ENCODE peak calls at places on chromosomes 12 and 14, in four cellular contexts. One of them, this sample, is unnamed.

GRCh38 chr12:116164263-116164817 is 113.2 kb downstream of the MED13L start:
- DNase-seq in pancreas: no peak
- DNase-seq in body of pancreas: no peak
- DNase-seq in cardiac muscle cell: no peak
- DNase-seq in this sample: no peak

GRCh38 chr12:102806110-102806509 is 110.9 kb downstream of the PAH start:
- DNase-seq in cardiac muscle cell: no peak
- DNase-seq in body of pancreas: no peak
- DNase-seq in pancreas: no peak
- DNase-seq in this sample: no peak

GRCh38 chr12:49907352-49907751 is 3.7 kb upstream of the FAIM2 start:
- DNase-seq in body of pancreas: no peak
- DNase-seq in cardiac muscle cell: no peak
- DNase-seq in pancreas: no peak
- DNase-seq in this sample: no peak

GRCh38 chr12:107622005-107622404 is 63.6 kb upstream of the PWP1 start:
- DNase-seq in pancreas: no peak
- DNase-seq in body of pancreas: no peak
- DNase-seq in cardiac muscle cell: no peak
- DNase-seq in this sample: no peak

GRCh38 chr14:31987691-31988090 is 89.4 kb upstream of the ARHGAP5 start:
- DNase-seq in body of pancreas: no peak
- DNase-seq in cardiac muscle cell: no peak
- DNase-seq in pancreas: no peak
- DNase-seq in this sample: no peak

GRCh38 chr12:3641428-3641883 is 111.5 kb downstream of the CRACR2A start:
- DNase-seq in body of pancreas: no peak
- DNase-seq in pancreas: no peak
- DNase-seq in cardiac muscle cell: no peak
- DNase-seq in this sample: no peak

GRCh38 chr12:49040364-49040855 is 20.2 kb downstream of the KMT2D start:
- DNase-seq in body of pancreas: no peak
- DNase-seq in pancreas: no peak
- DNase-seq in cardiac muscle cell: no peak
- DNase-seq in this sample: no peak

GRCh38 chr14:54591461-54592245 is 24.7 kb downstream of the SAMD4A start:
- DNase-seq in cardiac muscle cell: no peak
- DNase-seq in pancreas: no peak
- DNase-seq in body of pancreas: no peak
- DNase-seq in this sample: no peak

GRCh38 chr14:65566820-65567522 is 154.4 kb downstream of the FUT8 start:
- DNase-seq in body of pancreas: no peak
- DNase-seq in pancreas: no peak
- DNase-seq in cardiac muscle cell: no peak
- DNase-seq in this sample: no peak

GRCh38 chr14:59189281-59189821 is 884 bp downstream of the DAAM1 start:
- DNase-seq in cardiac muscle cell: peak; percentile 58
- DNase-seq in pancreas: peak; percentile 34
- DNase-seq in body of pancreas: peak; percentile 35
- DNase-seq in this sample: peak; percentile 48

GRCh38 chr12:2976581-2976996 is 17.4 kb downstream of the TEAD4 start:
- DNase-seq in body of pancreas: no peak
- DNase-seq in pancreas: no peak
- DNase-seq in cardiac muscle cell: no peak
- DNase-seq in this sample: no peak

GRCh38 chr12:14193623-14194022 is 171.9 kb upstream of the ATF7IP start:
- DNase-seq in cardiac muscle cell: no peak
- DNase-seq in pancreas: no peak
- DNase-seq in body of pancreas: no peak
- DNase-seq in this sample: no peak

GRCh38 chr12:14188761-14189160 is 176.7 kb upstream of the ATF7IP start:
- DNase-seq in body of pancreas: no peak
- DNase-seq in pancreas: no peak
- DNase-seq in cardiac muscle cell: no peak
- DNase-seq in this sample: no peak

GRCh38 chr12:14194572-14194971 is 170.9 kb upstream of the ATF7IP start:
- DNase-seq in cardiac muscle cell: no peak
- DNase-seq in pancreas: no peak
- DNase-seq in body of pancreas: no peak
- DNase-seq in this sample: no peak

GRCh38 chr12:14190694-14191093 is 174.8 kb upstream of the ATF7IP start:
- DNase-seq in body of pancreas: no peak
- DNase-seq in pancreas: no peak
- DNase-seq in cardiac muscle cell: no peak
- DNase-seq in this sample: no peak

DNA sequence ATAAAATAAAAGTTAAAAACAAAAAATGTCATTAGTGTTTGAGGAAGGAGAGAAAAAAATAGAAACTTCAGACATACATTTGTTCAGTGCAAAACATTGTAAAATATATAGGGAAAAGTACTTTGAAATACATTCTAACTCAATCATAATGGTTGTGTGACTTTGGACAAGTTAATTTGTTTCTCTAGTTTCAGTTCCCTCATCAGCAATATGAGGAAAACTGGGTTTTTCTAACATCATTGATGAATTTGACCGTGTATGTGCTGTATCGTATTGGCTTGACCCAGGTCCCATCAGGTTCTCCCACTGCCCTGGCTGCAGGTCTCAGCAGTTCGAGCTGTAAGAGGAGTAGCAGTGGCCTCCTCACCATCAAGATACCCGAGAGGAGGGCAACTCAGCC is 173.9 kb upstream of the ATF7IP start:
- DNase-seq in pancreas: no peak
- DNase-seq in cardiac muscle cell: no peak
- DNase-seq in body of pancreas: no peak
- DNase-seq in this sample: no peak
- TF ChIP-seq CTCF in pancreas: no peak
- TF ChIP-seq CTCF in cardiac muscle cell: no peak
- TF ChIP-seq CTCF in body of pancreas: no peak
- TF ChIP-seq CTCF in this sample: no peak

GRCh38 chr14:68082698-68083291 is 263.2 kb downstream of the RAD51B start:
- DNase-seq in pancreas: no peak
- DNase-seq in body of pancreas: no peak
- DNase-seq in cardiac muscle cell: no peak
- DNase-seq in this sample: no peak

GRCh38 chr14:68079941-68080697 is 260.5 kb downstream of the RAD51B start:
- DNase-seq in body of pancreas: no peak
- DNase-seq in pancreas: no peak
- DNase-seq in cardiac muscle cell: no peak
- DNase-seq in this sample: no peak

GRCh38 chr14:68085742-68086141 is 266.2 kb downstream of the RAD51B start:
- DNase-seq in pancreas: no peak
- DNase-seq in cardiac muscle cell: peak; percentile 24
- DNase-seq in body of pancreas: no peak
- DNase-seq in this sample: no peak

GRCh38 chr14:68081489-68081888 is 261.9 kb downstream of the RAD51B start:
- DNase-seq in pancreas: no peak
- DNase-seq in cardiac muscle cell: no peak
- DNase-seq in body of pancreas: no peak
- DNase-seq in this sample: no peak

GRCh38 chr14:68084256-68084655 is 264.7 kb downstream of the RAD51B start:
- DNase-seq in body of pancreas: no peak
- DNase-seq in pancreas: no peak
- DNase-seq in cardiac muscle cell: peak; percentile 13
- DNase-seq in this sample: no peak
- TF ChIP-seq CTCF in body of pancreas: peak; percentile 21
- TF ChIP-seq CTCF in pancreas: no peak
- TF ChIP-seq CTCF in cardiac muscle cell: peak; percentile 15
- TF ChIP-seq CTCF in this sample: no peak

DNA sequence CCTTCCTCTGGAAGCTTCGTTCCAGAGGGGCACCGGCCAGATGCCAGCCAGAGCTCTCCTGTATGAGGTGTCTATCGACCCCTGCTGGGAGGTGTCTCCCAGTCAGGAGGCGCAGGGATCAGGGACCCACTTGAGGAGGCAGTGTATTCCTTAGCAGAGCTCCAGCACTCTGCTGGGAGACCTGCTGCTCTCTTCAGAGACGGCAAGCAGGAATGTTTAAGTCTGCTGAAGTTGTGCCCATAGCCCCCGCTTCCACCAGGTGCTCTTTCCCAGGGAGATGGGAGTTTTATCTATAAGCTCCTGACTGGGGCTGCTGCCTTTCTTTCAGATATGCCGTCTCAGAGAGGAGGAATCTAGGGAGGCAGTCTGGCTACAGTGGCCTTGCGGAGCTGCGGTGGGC is 22.2 kb upstream of the NAV3 start:
- DNase-seq in pancreas: no peak
- DNase-seq in cardiac muscle cell: no peak
- DNase-seq in body of pancreas: no peak
- DNase-seq in this sample: no peak
- TF ChIP-seq CTCF in pancreas: no peak
- TF ChIP-seq CTCF in cardiac muscle cell: no peak
- TF ChIP-seq CTCF in body of pancreas: no peak
- TF ChIP-seq CTCF in this sample: no peak

GRCh38 chr14:34527591-34527990 is 11.9 kb downstream of the EAPP start:
- DNase-seq in body of pancreas: no peak
- DNase-seq in pancreas: no peak
- DNase-seq in cardiac muscle cell: no peak
- DNase-seq in this sample: no peak
- TF ChIP-seq CTCF in body of pancreas: no peak
- TF ChIP-seq CTCF in pancreas: no peak
- TF ChIP-seq CTCF in cardiac muscle cell: no peak
- TF ChIP-seq CTCF in this sample: no peak

GRCh38 chr12:1532796-1533195 is 61.6 kb downstream of the FBXL14 start:
- DNase-seq in pancreas: no peak
- DNase-seq in cardiac muscle cell: no peak
- DNase-seq in body of pancreas: no peak
- DNase-seq in this sample: no peak
- TF ChIP-seq CTCF in pancreas: no peak
- TF ChIP-seq CTCF in cardiac muscle cell: no peak
- TF ChIP-seq CTCF in body of pancreas: no peak
- TF ChIP-seq CTCF in this sample: no peak

DNA sequence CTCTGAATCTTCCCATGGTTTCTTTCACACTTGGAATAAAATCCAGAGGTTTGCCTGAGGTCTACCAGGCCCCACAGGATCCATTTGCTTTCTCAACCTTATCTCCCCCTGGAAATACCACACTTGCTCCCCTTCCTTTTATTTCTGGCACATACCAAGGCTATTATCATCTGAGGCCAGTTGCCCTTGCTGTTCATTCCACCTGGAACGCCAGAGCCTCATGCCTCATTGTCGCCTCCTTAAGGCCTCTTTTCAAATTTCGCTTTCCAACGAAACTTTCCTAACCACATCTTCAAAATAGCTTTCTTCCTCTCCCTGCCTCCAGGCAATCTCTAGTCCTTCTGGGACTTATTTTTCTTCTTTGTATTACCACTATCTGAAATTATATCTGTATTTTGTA is 11.2 kb upstream of the LRIG3 start:
- DNase-seq in pancreas: no peak
- DNase-seq in cardiac muscle cell: no peak
- DNase-seq in body of pancreas: no peak
- DNase-seq in this sample: no peak
- TF ChIP-seq CTCF in pancreas: no peak
- TF ChIP-seq CTCF in cardiac muscle cell: no peak
- TF ChIP-seq CTCF in body of pancreas: no peak
- TF ChIP-seq CTCF in this sample: no peak